ENCODE peak calls at places on chromosome 2, in six cellular contexts. E is CD4-positive, CD25-positive, alpha-beta regulatory T cell; R is ovary; D is tibial artery; X is uterus; S is psoas muscle. W is an unnamed sample.

GRCh38 chr2:188787002-188787660 is 187.0 kb upstream of the COL3A1 start:
- DNase-seq in E (no peak), R (no peak), D (no peak), X (no peak), S (no peak), W (no peak)

GRCh38 chr2:237026981-237027711 is 58.5 kb upstream of the COPS8 start:
- DNase-seq in E (peak; percentile 8), R (peak; percentile 62), D (peak; percentile 80), X (peak; percentile 64), S (peak; percentile 83), W (peak; percentile 84)

GRCh38 chr2:240991378-240992263 is 6.8 kb upstream of the SNED1 start:
- DNase-seq in E (no peak), R (peak; percentile 87), D (peak; percentile 96), X (peak; percentile 87), S (peak; percentile 98), W (peak; percentile 95)

GRCh38 chr2:64402876-64403275 is 51.1 kb upstream of the LGALSL start:
- DNase-seq in E (no peak), R (no peak), D (no peak), X (no peak), S (no peak), W (no peak)

GRCh38 chr2:86398500-86398899 is 42.7 kb upstream of the KDM3A start:
- DNase-seq in E (no peak), R (no peak), D (no peak), X (no peak), S (no peak), W (no peak)

GRCh38 chr2:84894758-84895520 is 10.5 kb upstream of the TMSB10 start:
- DNase-seq in E (peak; percentile 54), R (peak; percentile 56), D (no peak), X (no peak), S (no peak), W (no peak)

GRCh38 chr2:166632616-166633015 is 138.6 kb upstream of the SCN7A start:
- DNase-seq in E (no peak), R (no peak), D (no peak), X (no peak), S (no peak), W (no peak)

GRCh38 chr2:55550368-55551102 is 31.0 kb downstream of the CFAP36 start:
- DNase-seq in E (no peak), R (no peak), D (no peak), X (no peak), S (no peak), W (no peak)

GRCh38 chr2:149080104-149080503 is 41.6 kb downstream of the LYPD6B start:
- DNase-seq in E (no peak), R (no peak), D (no peak), X (no peak), S (no peak), W (no peak)

GRCh38 chr2:231418820-231419640 is 23.5 kb downstream of the B3GNT7 start:
- DNase-seq in E (no peak), R (no peak), D (no peak), X (no peak), S (no peak), W (no peak)

GRCh38 chr2:203656522-203657287 is 49.7 kb upstream of the CD28 start:
- DNase-seq in E (no peak), R (peak; percentile 43), D (peak; percentile 65), X (no peak), S (no peak), W (peak; percentile 76)

GRCh38 chr2:164954954-164955701 is at the start of gene SLC38A11:
- DNase-seq in E (no peak), R (peak; percentile 18), D (no peak), X (peak; percentile 21), S (peak; percentile 55), W (peak; percentile 23)

GRCh38 chr2:100299548-100299947 is 22.8 kb downstream of the LONRF2 start:
- DNase-seq in E (no peak), R (no peak), D (no peak), X (no peak), S (no peak), W (no peak)

GRCh38 chr2:221494556-221494955 is 77.5 kb downstream of the EPHA4 start:
- DNase-seq in E (no peak), R (no peak), D (no peak), X (no peak), S (no peak), W (no peak)

GRCh38 chr2:40155728-40156127 is 296.2 kb downstream of the SLC8A1 start:
- DNase-seq in E (no peak), R (no peak), D (no peak), X (no peak), S (no peak), W (no peak)

GRCh38 chr2:75054296-75054695 is 95.9 kb downstream of the POLE4 start:
- DNase-seq in E (no peak), R (no peak), D (no peak), X (no peak), S (no peak), W (no peak)

GRCh38 chr2:231460073-231460861 is 4.0 kb downstream of the NCL start:
- DNase-seq in E (no peak), R (no peak), D (no peak), X (no peak), S (no peak), W (no peak)

GRCh38 chr2:88967844-88968243 is 276.4 kb downstream of the RPIA start:
- DNase-seq in E (no peak), R (no peak), D (no peak), X (no peak), S (no peak), W (no peak)

GRCh38 chr2:88016948-88017779 is 817 bp upstream of the RNU2-63P start:
- DNase-seq in E (no peak), R (no peak), D (peak; percentile 34), X (no peak), S (no peak), W (peak; percentile 71)

GRCh38 chr2:106070181-106070580 is 123.9 kb downstream of the UXS1 start:
- DNase-seq in E (no peak), R (no peak), D (no peak), X (no peak), S (no peak), W (no peak)

GRCh38 chr2:61117534-61117933 is 44.5 kb upstream of the C2orf74 start:
- DNase-seq in E (no peak), R (no peak), D (no peak), X (no peak), S (no peak), W (no peak)

GRCh38 chr2:165067958-165068612 is 112.8 kb upstream of the SLC38A11 start:
- DNase-seq in E (no peak), R (peak; percentile 37), D (no peak), X (no peak), S (no peak), W (peak; percentile 46)

GRCh38 chr2:191126386-191126785 is 24.4 kb downstream of the STAT4 start:
- DNase-seq in E (peak; percentile 23), R (no peak), D (no peak), X (no peak), S (no peak), W (no peak)

GRCh38 chr2:204871246-204871953 is 326.1 kb downstream of the PARD3B start:
- DNase-seq in E (peak; percentile 48), R (no peak), D (no peak), X (no peak), S (no peak), W (no peak)

GRCh38 chr2:64234150-64234549 is 89.9 kb upstream of the PELI1 start:
- DNase-seq in E (no peak), R (no peak), D (no peak), X (no peak), S (no peak), W (no peak)

GRCh38 chr2:62344472-62344871 is 148.6 kb downstream of the B3GNT2 start:
- DNase-seq in E (no peak), R (no peak), D (no peak), X (no peak), S (no peak), W (no peak)

GRCh38 chr2:197914778-197915177 is 110.4 kb downstream of the PLCL1 start:
- DNase-seq in E (no peak), R (no peak), D (no peak), X (no peak), S (no peak), W (no peak)

GRCh38 chr2:138874251-138874650 is 94.1 kb upstream of the NXPH2 start:
- DNase-seq in E (no peak), R (no peak), D (no peak), X (no peak), S (no peak), W (no peak)
- H3K4me3 ChIP-seq in E (no peak overlapping the region), R (no peak overlapping the region), D (no peak overlapping the region), X (no peak overlapping the region), S (no peak overlapping the region), W (no peak overlapping the region)

GRCh38 chr2:5286370-5286769 is 405.8 kb upstream of the SOX11 start:
- DNase-seq in E (no peak), R (no peak), D (no peak), X (no peak), S (no peak), W (no peak)

GRCh38 chr2:5285891-5286290 is 406.3 kb upstream of the SOX11 start:
- DNase-seq in E (no peak), R (no peak), D (no peak), X (no peak), S (no peak), W (no peak)

GRCh38 chr2:5287558-5288334 is 404.4 kb upstream of the SOX11 start:
- DNase-seq in E (no peak), R (no peak), D (no peak), X (no peak), S (no peak), W (no peak)

GRCh38 chr2:5290911-5291546 is 401.2 kb upstream of the SOX11 start:
- DNase-seq in E (no peak), R (no peak), D (no peak), X (no peak), S (no peak), W (no peak)
- H3K9me3 ChIP-seq in E (no peaks in the 10 kb centered on the region), R (no peaks in the 10 kb centered on the region), D (no peaks in the 10 kb centered on the region), X (no peaks in the 10 kb centered on the region), S (no peaks in the 10 kb centered on the region), W (no peaks in the 10 kb centered on the region)

DNA sequence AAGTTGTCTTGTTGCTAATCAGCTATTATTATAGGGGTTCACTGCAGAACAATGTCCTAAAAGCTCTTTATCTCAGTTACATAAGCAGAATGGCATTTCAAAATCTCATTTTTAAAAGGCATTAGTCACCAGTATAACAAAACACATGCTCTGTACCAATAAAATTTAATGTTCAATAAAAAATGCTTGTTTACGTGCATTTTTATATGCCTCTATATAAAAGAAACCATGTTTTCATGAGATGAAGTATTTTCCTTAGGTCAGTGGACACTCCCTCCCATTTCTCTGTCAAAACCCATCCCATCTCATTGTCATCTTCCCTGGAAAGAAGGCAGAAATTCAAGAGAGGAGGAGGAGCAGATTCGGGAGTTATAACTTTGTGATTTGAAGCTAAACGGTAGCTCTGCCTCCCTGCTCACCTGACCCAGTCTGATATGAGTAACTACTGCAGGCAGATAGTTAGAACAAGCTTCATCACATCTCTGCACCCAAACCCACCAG is 231.9 kb upstream of the SIX2 start:
- DNase-seq in E (no peak), R (no peak), D (no peak), X (no peak), S (no peak), W (no peak)
- H3K4me1 ChIP-seq in E (no peaks in the 10 kb centered on the region), R (peaks cover 3% of the 10 kb centered on the region), D (no peaks in the 10 kb centered on the region), X (no peaks in the 10 kb centered on the region), S (peaks cover 52% of the 10 kb centered on the region), W (peaks cover 3% of the 10 kb centered on the region)

DNA sequence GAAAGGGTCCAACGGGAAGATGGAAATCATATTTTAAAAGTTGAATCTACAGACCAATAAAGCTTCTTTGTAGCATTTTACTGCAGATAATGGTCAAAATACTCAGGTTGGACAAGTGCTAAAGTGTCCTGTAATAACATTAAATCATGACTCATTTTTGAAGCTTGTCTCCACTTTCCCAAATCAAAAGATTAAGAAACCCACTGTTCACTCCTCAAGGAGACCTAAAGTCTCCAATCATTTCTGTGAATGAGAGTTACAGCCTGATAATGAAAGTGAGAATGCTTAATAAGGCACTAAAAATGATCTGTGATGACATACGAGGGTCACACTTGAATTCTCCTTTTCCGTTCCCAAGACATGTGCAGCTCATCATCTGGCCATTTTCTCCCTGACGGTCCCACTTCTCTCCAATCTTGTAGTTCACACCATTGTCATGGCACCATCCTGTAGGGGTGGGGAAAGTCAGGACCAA is 53.4 kb downstream of the ATIC start:
- DNase-seq in E (no peak), R (no peak), D (no peak), X (no peak), S (no peak), W (no peak)
- H3K4me3 ChIP-seq in E (no peak overlapping the region), R (no peak overlapping the region), D (no peak overlapping the region), X (no peak overlapping the region), S (no peak overlapping the region), W (no peak overlapping the region)

W was measured in right cardiac atrium.